ENCODE peak calls at places on chromosomes 6 and 20, in ten cellular contexts. Q, P, N, O, X, Y, H, J, L and E are unnamed samples.

GRCh38 chr6:110951986-110952794 is 6.3 kb upstream of the GTF3C6 start:
- DNase-seq in Q (no peak), P (peak; percentile 83), N (no peak), O (no peak), X (peak; percentile 47), Y (no peak), H (no peak), J (no peak), L (peak; percentile 67), E (peak; percentile 23)

GRCh38 chr20:36855241-36855657 is 20.7 kb upstream of the TLDC2 start:
- DNase-seq in Q (no peak), P (no peak), N (peak; percentile 69), O (no peak), X (no peak), Y (no peak), H (no peak), J (no peak), L (peak; percentile 49), E (no peak)

GRCh38 chr6:28589234-28589951 is 63.7 kb downstream of the GPX5 start:
- DNase-seq in Q (peak; percentile 78), P (peak; percentile 47), N (peak; percentile 77), O (no peak), X (peak; percentile 95), Y (peak; percentile 81), H (no peak), J (peak; percentile 81), L (peak; percentile 97), E (peak; percentile 48)

GRCh38 chr20:55394592-55394991 is 610.7 kb downstream of the CBLN4 start:
- DNase-seq in Q (no peak), P (no peak), N (no peak), O (no peak), X (no peak), Y (no peak), H (no peak), J (no peak), L (no peak), E (no peak)

GRCh38 chr6:133551847-133552331 is 310.7 kb downstream of the EYA4 start:
- DNase-seq in Q (peak; percentile 98), P (peak; percentile 16), N (no peak), O (no peak), X (peak; percentile 100), Y (no peak), H (no peak), J (no peak), L (peak; percentile 98), E (no peak)

GRCh38 chr6:137112067-137112355 is 61.4 kb downstream of the IL22RA2 start:
- DNase-seq in Q (peak; percentile 13), P (no peak), N (no peak), O (no peak), X (peak; percentile 36), Y (no peak), H (no peak), J (no peak), L (peak; percentile 87), E (no peak)

GRCh38 chr6:33670086-33670660 is 41.3 kb downstream of the UQCC2 start:
- DNase-seq in Q (no peak), P (no peak), N (no peak), O (no peak), X (no peak), Y (no peak), H (no peak), J (no peak), L (no peak), E (no peak)

GRCh38 chr6:22147983-22148797 is 148.6 kb downstream of the PRL start:
- DNase-seq in Q (peak; percentile 76), P (no peak), N (no peak), O (no peak), X (peak; percentile 92), Y (peak; percentile 69), H (peak; percentile 30), J (peak; percentile 84), L (peak; percentile 62), E (peak; percentile 88)

GRCh38 chr6:71181565-71181964 is 107.0 kb upstream of the OGFRL1 start:
- DNase-seq in Q (peak; percentile 80), P (peak; percentile 33), N (no peak), O (no peak), X (peak; percentile 87), Y (peak; percentile 29), H (no peak), J (no peak), L (peak; percentile 83), E (no peak)

GRCh38 chr20:1537731-1538058 is 19.8 kb downstream of the SIRPD start:
- DNase-seq in Q (no peak), P (no peak), N (peak; percentile 74), O (no peak), X (no peak), Y (no peak), H (no peak), J (no peak), L (no peak), E (no peak)

GRCh38 chr6:166360243-166361079 is 18.1 kb upstream of the SFT2D1 start:
- DNase-seq in Q (no peak), P (no peak), N (no peak), O (no peak), X (peak; percentile 39), Y (no peak), H (no peak), J (no peak), L (peak; percentile 58), E (no peak)

GRCh38 chr6:25953733-25954132 is 8.9 kb upstream of the TRIM38 start:
- DNase-seq in Q (no peak), P (no peak), N (no peak), O (no peak), X (no peak), Y (no peak), H (no peak), J (no peak), L (no peak), E (no peak)

GRCh38 chr20:59013959-59014608 is 5.1 kb upstream of the TUBB1 start:
- DNase-seq in Q (no peak), P (no peak), N (no peak), O (no peak), X (peak; percentile 81), Y (no peak), H (no peak), J (no peak), L (peak; percentile 55), E (no peak)

GRCh38 chr6:163309491-163310026 is 105.0 kb upstream of the QKI start:
- DNase-seq in Q (no peak), P (no peak), N (peak; percentile 44), O (no peak), X (peak; percentile 10), Y (no peak), H (no peak), J (peak; percentile 63), L (peak; percentile 20), E (peak; percentile 49)